ENCODE peak calls at places on chromosomes 4 and X, in four cellular contexts. L is SK-N-SH, H is HepG2, V is GM12878. A is an unnamed sample.

GRCh38 chrX:66030505-66031317 is 9.2 kb downstream of the VSIG4 start:
- DNase-seq in H (peak; percentile 0), V (no peak), L (peak; percentile 7), A (peak; percentile 41)

GRCh38 chr4:118206627-118207026 is 146.2 kb downstream of the PRSS12 start:
- DNase-seq in L (no peak), V (no peak), H (no peak), A (no peak)

GRCh38 chr4:84235131-84235530 is 264.0 kb downstream of the NKX6-1 start:
- DNase-seq in V (no peak), L (no peak), H (no peak), A (no peak)

GRCh38 chr4:185744127-185744865 is 67.7 kb downstream of the SORBS2 start:
- DNase-seq in V (no peak), L (no peak), H (peak; percentile 37), A (no peak)

GRCh38 chr4:26624042-26624441 is 40.2 kb downstream of the TBC1D19 start:
- DNase-seq in H (no peak), V (no peak), L (no peak), A (no peak)

GRCh38 chrX:43958529-43958928 is 14.7 kb downstream of the NDP start:
- DNase-seq in H (peak; percentile 72), L (peak; percentile 64), V (peak; percentile 13), A (peak; percentile 53)

GRCh38 chr4:31548823-31549222 is 828.7 kb downstream of the PCDH7 start:
- DNase-seq in H (no peak), V (no peak), L (no peak), A (no peak)

GRCh38 chrX:48736303-48736702 is 25.2 kb upstream of the GLOD5 start:
- DNase-seq in H (no peak), V (no peak), L (no peak), A (no peak)

GRCh38 chrX:95346854-95347253 is 1337.8 kb upstream of the DIAPH2 start:
- DNase-seq in H (peak; percentile 0), L (no peak), V (no peak), A (no peak)

GRCh38 chr4:56345461-56345860 is 41.8 kb downstream of the AASDH start:
- DNase-seq in L (no peak), H (no peak), V (no peak), A (no peak)

GRCh38 chr4:4687100-4687499 is 145.3 kb upstream of the STX18 start:
- DNase-seq in V (no peak), L (no peak), H (no peak), A (no peak)

GRCh38 chr4:147335183-147335582 is 145.7 kb upstream of the EDNRA start:
- DNase-seq in V (no peak), L (no peak), H (no peak), A (no peak)

GRCh38 chr4:153643406-153644016 is 40.6 kb upstream of the TLR2 start:
- DNase-seq in V (peak; percentile 50), L (peak; percentile 69), H (peak; percentile 66), A (peak; percentile 56)

GRCh38 chr4:169744601-169745000 is 13.1 kb downstream of the HPF1 start:
- DNase-seq in L (no peak), H (no peak), V (no peak), A (no peak)

GRCh38 chr4:53777244-53777984 is 186.1 kb upstream of the LNX1 start:
- DNase-seq in V (no peak), L (no peak), H (no peak), A (no peak)

GRCh38 chr4:184805462-184806245 is 20.1 kb downstream of the ACSL1 start:
- DNase-seq in L (peak; percentile 71), V (no peak), H (no peak), A (no peak)

GRCh38 chr4:2830632-2831610 is 12.7 kb upstream of the ADD1 start:
- DNase-seq in H (no peak), V (no peak), L (peak; percentile 15), A (no peak)

GRCh38 chr4:182188622-182189021 is 54.6 kb upstream of the TENM3 start:
- DNase-seq in L (no peak), V (no peak), H (no peak), A (no peak)

GRCh38 chr4:139756391-139757180 is 91.0 kb downstream of the MGST2 start:
- DNase-seq in H (no peak), L (no peak), V (no peak), A (no peak)

GRCh38 chr4:138898282-138898681 is 117.3 kb upstream of the NOCT start:
- DNase-seq in H (no peak), L (no peak), V (no peak), A (no peak)

DNA sequence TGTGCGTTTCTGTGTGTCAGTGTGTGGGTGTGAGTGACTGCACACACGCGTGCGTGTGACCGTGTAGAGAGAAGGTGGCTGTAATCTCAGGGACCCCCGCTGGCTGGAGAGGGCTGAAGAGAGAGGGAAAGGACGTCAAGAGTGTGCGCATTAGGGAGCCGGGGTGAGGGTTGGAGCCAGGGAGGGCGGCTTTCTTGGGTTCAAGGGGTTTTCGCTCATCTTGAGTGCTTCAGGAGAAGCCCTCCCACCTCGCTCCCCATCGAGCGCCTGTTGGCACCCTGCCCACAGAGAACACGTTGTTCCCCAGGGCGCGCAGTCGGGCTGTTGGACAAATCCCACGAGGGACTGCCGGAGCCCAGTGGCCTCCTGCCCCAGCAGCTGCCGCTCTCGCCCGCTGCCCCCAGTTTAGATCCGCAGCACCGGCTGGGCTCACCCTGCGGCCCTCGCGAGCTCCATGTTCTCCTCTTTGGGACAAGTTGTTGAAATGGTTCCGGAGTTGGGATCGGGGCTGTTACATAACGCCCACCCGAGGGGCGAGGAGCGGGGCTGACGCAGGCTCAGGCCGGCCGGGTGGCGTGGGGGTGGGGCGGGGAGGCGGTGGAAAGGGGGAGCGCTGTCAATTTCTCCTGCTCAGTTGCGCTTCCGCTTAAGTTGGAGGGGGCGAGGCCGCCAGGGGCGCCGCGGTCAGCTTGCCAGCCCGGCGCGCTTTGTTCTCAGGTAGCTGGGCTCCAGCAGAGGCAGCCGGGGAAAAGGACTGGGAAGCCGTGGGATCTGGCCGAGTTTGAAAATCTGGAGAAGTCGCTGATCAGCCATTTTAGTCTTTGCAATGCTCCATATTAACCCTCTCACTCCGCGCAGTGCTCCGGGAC is 1.6 kb downstream of the GRIA2 start:
- DNase-seq in V (no peak), L (peak; percentile 84), H (no peak), A (no peak)
- TF ChIP-seq NFIC in V (no peak), L (no peak), H (no peak), A (no peak)

DNA sequence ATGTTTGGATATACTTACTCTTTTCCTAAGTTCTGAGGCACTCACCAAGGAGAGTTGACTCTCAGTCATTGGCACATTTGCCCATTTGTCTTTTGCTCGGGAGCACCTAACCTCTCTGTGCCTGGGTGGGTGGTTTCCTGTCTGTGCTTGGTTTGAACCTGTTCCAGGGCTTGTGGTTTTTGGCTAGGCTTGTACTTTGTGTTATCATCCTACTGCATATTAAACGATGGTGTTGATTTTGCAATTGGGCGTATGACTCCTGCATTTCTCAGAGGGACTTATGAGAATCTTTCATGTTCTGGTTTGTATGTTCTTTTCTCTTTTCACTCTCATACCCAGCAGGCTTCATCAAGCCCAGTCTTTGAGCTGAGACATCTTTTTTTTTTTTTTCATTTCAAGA is 161.7 kb downstream of the BTC start:
- DNase-seq in H (no peak), V (no peak), L (no peak), A (peak; percentile 40)
- TF ChIP-seq NFIC in H (no peak), V (no peak), L (peak; percentile 24), A (peak; percentile 76)

DNA sequence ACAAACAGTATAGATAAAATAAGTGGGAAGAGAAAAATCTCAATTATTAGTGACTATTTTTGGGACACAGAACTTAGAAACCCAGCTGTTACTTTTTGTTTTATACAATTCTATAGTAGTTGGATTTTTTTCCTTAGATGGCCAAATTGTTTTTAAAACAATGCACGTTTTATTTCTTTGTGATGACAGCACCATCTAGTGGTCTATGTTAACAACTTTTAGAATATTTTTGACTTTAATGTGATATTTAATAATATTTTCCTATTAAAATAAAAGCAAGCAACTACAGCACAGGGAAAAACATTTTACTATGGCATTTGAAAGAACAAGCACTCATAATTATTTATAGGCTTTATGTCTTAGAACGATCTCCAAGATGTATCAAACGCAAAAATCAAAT is 5.6 kb upstream of the SMIM31 start:
- DNase-seq in V (no peak), H (peak; percentile 3), L (peak; percentile 13), A (peak; percentile 24)
- TF ChIP-seq NFIC in V (no peak), H (no peak), L (no peak), A (no peak)

GRCh38 chr4:25481648-25482047 is 104.6 kb downstream of the ANAPC4 start:
- DNase-seq in H (no peak), V (no peak), L (no peak), A (no peak)

GRCh38 chr4:25474690-25475089 is 97.6 kb downstream of the ANAPC4 start:
- DNase-seq in V (no peak), L (no peak), H (no peak), A (no peak)

GRCh38 chr4:25477251-25477650 is 100.2 kb downstream of the ANAPC4 start:
- DNase-seq in L (no peak), H (no peak), V (no peak), A (no peak)
- TF ChIP-seq NFIC in L (no peak), H (no peak), V (no peak), A (no peak)

GRCh38 chrX:68832101-68832416 is 3.2 kb downstream of the EFNB1 start:
- DNase-seq in L (peak; percentile 58), V (no peak), H (no peak), A (no peak)
- TF ChIP-seq NFIC in L (no peak), V (no peak), H (no peak), A (no peak)

GRCh38 chrX:11329016-11329415 is 35.8 kb downstream of the AMELX start:
- DNase-seq in H (no peak), L (no peak), V (no peak), A (no peak)
- TF ChIP-seq NFIC in H (no peak), L (peak; percentile 7), V (no peak), A (no peak)

GRCh38 chr4:145234086-145234694 is 53.8 kb upstream of the OTUD4 start:
- DNase-seq in V (peak; percentile 49), H (peak; percentile 61), L (peak; percentile 65), A (peak; percentile 48)

GRCh38 chr4:145231906-145232700 is 51.7 kb upstream of the OTUD4 start:
- DNase-seq in V (no peak), H (no peak), L (no peak), A (no peak)

DNA sequence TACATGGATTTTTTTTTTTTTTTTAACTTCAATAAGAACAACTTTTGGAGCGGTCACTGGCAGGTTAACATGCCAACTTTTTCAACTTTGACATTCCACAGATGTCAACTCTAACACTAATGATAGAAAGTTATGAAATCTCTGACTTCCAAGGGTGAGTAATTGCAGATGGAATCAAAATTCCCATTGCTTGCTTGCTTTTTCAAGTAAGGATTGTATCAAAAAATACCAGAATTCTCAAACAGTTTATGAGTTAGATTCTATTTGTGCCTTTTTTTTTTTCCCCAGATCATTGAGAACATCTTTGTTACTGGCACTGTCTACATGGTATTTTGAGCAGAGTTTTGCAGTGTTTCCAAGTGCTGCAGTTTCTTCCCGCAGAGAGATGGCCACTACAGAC is 50.3 kb upstream of the OTUD4 start:
- DNase-seq in H (no peak), L (no peak), V (no peak), A (no peak)
- TF ChIP-seq NFIC in H (no peak), L (peak; percentile 44), V (no peak), A (no peak)

GRCh38 chr4:113509851-113510250 is 251.7 kb downstream of the CAMK2D start:
- DNase-seq in L (no peak), V (no peak), H (no peak), A (no peak)
- TF ChIP-seq NFIC in L (no peak), V (no peak), H (no peak), A (no peak)